ENCODE peak calls at places on chromosomes 12 and 14, in nine cellular contexts. One of them, this sample, is unnamed.

GRCh38 chr14:105883066-105884005 is 357.0 kb downstream of the TMEM121 start:
- DNase-seq in RPMI8226: no peak
- DNase-seq in epithelial cell of prostate: no peak
- DNase-seq in choroid plexus epithelial cell: no peak
- DNase-seq in psoas muscle: peak; percentile 5
- DNase-seq in RWPE2: peak; percentile 42
- DNase-seq in cerebellar cortex: no peak
- DNase-seq in CD4-positive, alpha-beta T cell: no peak
- DNase-seq in GM23248: no peak
- DNase-seq in this sample: no peak

GRCh38 chr12:2384533-2385328 is 331.9 kb downstream of the CACNA1C start:
- DNase-seq in CD4-positive, alpha-beta T cell: no peak
- DNase-seq in choroid plexus epithelial cell: peak; percentile 44
- DNase-seq in epithelial cell of prostate: no peak
- DNase-seq in GM23248: peak; percentile 86
- DNase-seq in RWPE2: no peak
- DNase-seq in psoas muscle: no peak
- DNase-seq in cerebellar cortex: no peak
- DNase-seq in RPMI8226: no peak
- DNase-seq in this sample: no peak

GRCh38 chr12:82069931-82070514 is 288.2 kb downstream of the CCDC59 start:
- DNase-seq in choroid plexus epithelial cell: no peak
- DNase-seq in RPMI8226: no peak
- DNase-seq in epithelial cell of prostate: no peak
- DNase-seq in GM23248: no peak
- DNase-seq in cerebellar cortex: no peak
- DNase-seq in psoas muscle: no peak
- DNase-seq in CD4-positive, alpha-beta T cell: no peak
- DNase-seq in RWPE2: no peak
- DNase-seq in this sample: no peak

GRCh38 chr12:33296529-33296928 is 143.1 kb downstream of the SYT10 start:
- DNase-seq in RWPE2: no peak
- DNase-seq in choroid plexus epithelial cell: no peak
- DNase-seq in RPMI8226: no peak
- DNase-seq in CD4-positive, alpha-beta T cell: no peak
- DNase-seq in cerebellar cortex: no peak
- DNase-seq in epithelial cell of prostate: no peak
- DNase-seq in GM23248: no peak
- DNase-seq in psoas muscle: no peak
- DNase-seq in this sample: peak; percentile 45

GRCh38 chr12:108337235-108338223 is 1.6 kb downstream of the CMKLR1 start:
- DNase-seq in psoas muscle: no peak
- DNase-seq in cerebellar cortex: peak; percentile 24
- DNase-seq in epithelial cell of prostate: no peak
- DNase-seq in choroid plexus epithelial cell: peak; percentile 71
- DNase-seq in CD4-positive, alpha-beta T cell: no peak
- DNase-seq in GM23248: peak; percentile 63
- DNase-seq in RPMI8226: peak; percentile 49
- DNase-seq in RWPE2: peak; percentile 21
- DNase-seq in this sample: no peak

GRCh38 chr12:47038270-47038748 is 41.1 kb upstream of the PCED1B start:
- DNase-seq in cerebellar cortex: peak; percentile 51
- DNase-seq in choroid plexus epithelial cell: peak; percentile 81
- DNase-seq in CD4-positive, alpha-beta T cell: no peak
- DNase-seq in RPMI8226: no peak
- DNase-seq in GM23248: no peak
- DNase-seq in epithelial cell of prostate: no peak
- DNase-seq in RWPE2: no peak
- DNase-seq in psoas muscle: no peak
- DNase-seq in this sample: no peak

GRCh38 chr14:103144085-103144484 is 20.8 kb downstream of the TNFAIP2 start:
- DNase-seq in GM23248: peak; percentile 89
- DNase-seq in epithelial cell of prostate: no peak
- DNase-seq in RWPE2: no peak
- DNase-seq in cerebellar cortex: no peak
- DNase-seq in RPMI8226: no peak
- DNase-seq in psoas muscle: no peak
- DNase-seq in choroid plexus epithelial cell: peak; percentile 27
- DNase-seq in CD4-positive, alpha-beta T cell: no peak
- DNase-seq in this sample: no peak

GRCh38 chr12:127987199-127987901 is 279.6 kb upstream of the TMEM132C start:
- DNase-seq in epithelial cell of prostate: no peak
- DNase-seq in choroid plexus epithelial cell: peak; percentile 35
- DNase-seq in cerebellar cortex: no peak
- DNase-seq in CD4-positive, alpha-beta T cell: no peak
- DNase-seq in GM23248: peak; percentile 34
- DNase-seq in psoas muscle: peak; percentile 30
- DNase-seq in RPMI8226: no peak
- DNase-seq in RWPE2: no peak
- DNase-seq in this sample: no peak

GRCh38 chr12:92156139-92156538 is 10.5 kb upstream of the BTG1 start:
- DNase-seq in GM23248: no peak
- DNase-seq in epithelial cell of prostate: no peak
- DNase-seq in RWPE2: no peak
- DNase-seq in cerebellar cortex: no peak
- DNase-seq in choroid plexus epithelial cell: no peak
- DNase-seq in RPMI8226: no peak
- DNase-seq in CD4-positive, alpha-beta T cell: no peak
- DNase-seq in psoas muscle: no peak
- DNase-seq in this sample: no peak

GRCh38 chr12:78118036-78118435 is 287.3 kb downstream of the NAV3 start:
- DNase-seq in psoas muscle: no peak
- DNase-seq in RWPE2: no peak
- DNase-seq in epithelial cell of prostate: no peak
- DNase-seq in RPMI8226: no peak
- DNase-seq in cerebellar cortex: no peak
- DNase-seq in choroid plexus epithelial cell: peak; percentile 16
- DNase-seq in CD4-positive, alpha-beta T cell: no peak
- DNase-seq in GM23248: no peak
- DNase-seq in this sample: no peak

GRCh38 chr12:107134558-107134957 is 41.2 kb upstream of the CRY1 start:
- DNase-seq in RPMI8226: peak; percentile 50
- DNase-seq in RWPE2: no peak
- DNase-seq in cerebellar cortex: no peak
- DNase-seq in GM23248: peak; percentile 8
- DNase-seq in psoas muscle: no peak
- DNase-seq in choroid plexus epithelial cell: no peak
- DNase-seq in epithelial cell of prostate: no peak
- DNase-seq in CD4-positive, alpha-beta T cell: no peak
- DNase-seq in this sample: no peak

GRCh38 chr14:25400607-25401206 is 350.8 kb upstream of the STXBP6 start:
- DNase-seq in choroid plexus epithelial cell: peak; percentile 60
- DNase-seq in CD4-positive, alpha-beta T cell: no peak
- DNase-seq in RPMI8226: peak; percentile 40
- DNase-seq in RWPE2: no peak
- DNase-seq in cerebellar cortex: peak; percentile 19
- DNase-seq in epithelial cell of prostate: no peak
- DNase-seq in GM23248: peak; percentile 63
- DNase-seq in psoas muscle: no peak
- DNase-seq in this sample: no peak

GRCh38 chr12:92553389-92553788 is 149.4 kb upstream of the PLEKHG7 start:
- DNase-seq in choroid plexus epithelial cell: no peak
- DNase-seq in CD4-positive, alpha-beta T cell: no peak
- DNase-seq in RPMI8226: no peak
- DNase-seq in psoas muscle: no peak
- DNase-seq in RWPE2: peak; percentile 80
- DNase-seq in cerebellar cortex: peak; percentile 82
- DNase-seq in GM23248: no peak
- DNase-seq in epithelial cell of prostate: peak; percentile 89
- DNase-seq in this sample: no peak

GRCh38 chr14:100065161-100065871 is at the start of gene EVL:
- DNase-seq in RPMI8226: no peak
- DNase-seq in psoas muscle: no peak
- DNase-seq in RWPE2: no peak
- DNase-seq in GM23248: no peak
- DNase-seq in cerebellar cortex: no peak
- DNase-seq in CD4-positive, alpha-beta T cell: peak; percentile 71
- DNase-seq in epithelial cell of prostate: no peak
- DNase-seq in choroid plexus epithelial cell: no peak
- DNase-seq in this sample: no peak

GRCh38 chr12:116544656-116545055 is 14.5 kb upstream of the MAP1LC3B2 start:
- DNase-seq in psoas muscle: peak; percentile 60
- DNase-seq in cerebellar cortex: no peak
- DNase-seq in GM23248: no peak
- DNase-seq in RWPE2: no peak
- DNase-seq in epithelial cell of prostate: no peak
- DNase-seq in CD4-positive, alpha-beta T cell: no peak
- DNase-seq in choroid plexus epithelial cell: no peak
- DNase-seq in RPMI8226: no peak
- DNase-seq in this sample: no peak

GRCh38 chr12:32365473-32366064 is 33.8 kb upstream of the FGD4 start:
- DNase-seq in choroid plexus epithelial cell: peak; percentile 92
- DNase-seq in GM23248: peak; percentile 78
- DNase-seq in RWPE2: no peak
- DNase-seq in epithelial cell of prostate: peak; percentile 26
- DNase-seq in cerebellar cortex: peak; percentile 77
- DNase-seq in RPMI8226: peak; percentile 65
- DNase-seq in psoas muscle: no peak
- DNase-seq in CD4-positive, alpha-beta T cell: peak; percentile 9
- DNase-seq in this sample: no peak

GRCh38 chr12:104288635-104289258 is 14.8 kb upstream of the EID3 start:
- DNase-seq in epithelial cell of prostate: peak; percentile 48
- DNase-seq in choroid plexus epithelial cell: peak; percentile 81
- DNase-seq in cerebellar cortex: peak; percentile 88
- DNase-seq in RWPE2: peak; percentile 80
- DNase-seq in RPMI8226: peak; percentile 90
- DNase-seq in psoas muscle: peak; percentile 84
- DNase-seq in GM23248: peak; percentile 88
- DNase-seq in CD4-positive, alpha-beta T cell: peak; percentile 75
- DNase-seq in this sample: peak; percentile 94

GRCh38 chr14:97036096-97036852 is 239.1 kb downstream of the VRK1 start:
- DNase-seq in RWPE2: no peak
- DNase-seq in RPMI8226: no peak
- DNase-seq in psoas muscle: no peak
- DNase-seq in CD4-positive, alpha-beta T cell: no peak
- DNase-seq in GM23248: no peak
- DNase-seq in epithelial cell of prostate: no peak
- DNase-seq in choroid plexus epithelial cell: no peak
- DNase-seq in cerebellar cortex: no peak
- DNase-seq in this sample: no peak

GRCh38 chr12:132529156-132529839 is 39.3 kb downstream of the FBRSL1 start:
- DNase-seq in epithelial cell of prostate: no peak
- DNase-seq in RWPE2: no peak
- DNase-seq in CD4-positive, alpha-beta T cell: no peak
- DNase-seq in choroid plexus epithelial cell: no peak
- DNase-seq in psoas muscle: no peak
- DNase-seq in RPMI8226: no peak
- DNase-seq in cerebellar cortex: no peak
- DNase-seq in GM23248: no peak
- DNase-seq in this sample: no peak

GRCh38 chr14:68546839-68547238 is 246.0 kb downstream of the ZFP36L1 start:
- DNase-seq in cerebellar cortex: no peak
- DNase-seq in epithelial cell of prostate: peak; percentile 86
- DNase-seq in psoas muscle: no peak
- DNase-seq in choroid plexus epithelial cell: peak; percentile 87
- DNase-seq in GM23248: peak; percentile 94
- DNase-seq in RPMI8226: no peak
- DNase-seq in CD4-positive, alpha-beta T cell: no peak
- DNase-seq in RWPE2: no peak
- DNase-seq in this sample: peak; percentile 85

GRCh38 chr12:91272456-91273063 is 89.9 kb upstream of the DCN start:
- DNase-seq in RWPE2: no peak
- DNase-seq in CD4-positive, alpha-beta T cell: no peak
- DNase-seq in GM23248: no peak
- DNase-seq in epithelial cell of prostate: no peak
- DNase-seq in psoas muscle: peak; percentile 79
- DNase-seq in RPMI8226: no peak
- DNase-seq in cerebellar cortex: no peak
- DNase-seq in choroid plexus epithelial cell: peak; percentile 96
- DNase-seq in this sample: peak; percentile 94

GRCh38 chr14:89296281-89296745 is 120.7 kb downstream of the FOXN3 start:
- DNase-seq in choroid plexus epithelial cell: no peak
- DNase-seq in epithelial cell of prostate: no peak
- DNase-seq in psoas muscle: no peak
- DNase-seq in RWPE2: no peak
- DNase-seq in cerebellar cortex: no peak
- DNase-seq in GM23248: no peak
- DNase-seq in RPMI8226: no peak
- DNase-seq in CD4-positive, alpha-beta T cell: no peak
- DNase-seq in this sample: no peak

GRCh38 chr12:8829128-8829524 is 6.7 kb downstream of the A2ML1 start:
- DNase-seq in psoas muscle: no peak
- DNase-seq in RPMI8226: no peak
- DNase-seq in CD4-positive, alpha-beta T cell: no peak
- DNase-seq in RWPE2: no peak
- DNase-seq in GM23248: no peak
- DNase-seq in epithelial cell of prostate: no peak
- DNase-seq in cerebellar cortex: no peak
- DNase-seq in choroid plexus epithelial cell: no peak
- DNase-seq in this sample: no peak

GRCh38 chr12:20523658-20524057 is 155.3 kb downstream of the PDE3A start:
- DNase-seq in psoas muscle: no peak
- DNase-seq in CD4-positive, alpha-beta T cell: no peak
- DNase-seq in epithelial cell of prostate: no peak
- DNase-seq in GM23248: peak; percentile 66
- DNase-seq in choroid plexus epithelial cell: peak; percentile 53
- DNase-seq in RWPE2: no peak
- DNase-seq in RPMI8226: no peak
- DNase-seq in cerebellar cortex: no peak
- DNase-seq in this sample: no peak

GRCh38 chr12:116274552-116275375 is 2.7 kb downstream of the MED13L start:
- DNase-seq in choroid plexus epithelial cell: no peak
- DNase-seq in RPMI8226: peak; percentile 19
- DNase-seq in psoas muscle: no peak
- DNase-seq in epithelial cell of prostate: no peak
- DNase-seq in cerebellar cortex: no peak
- DNase-seq in CD4-positive, alpha-beta T cell: no peak
- DNase-seq in GM23248: no peak
- DNase-seq in RWPE2: no peak
- DNase-seq in this sample: no peak

GRCh38 chr12:117193903-117194302 is 3.6 kb upstream of the FBXO21 start:
- DNase-seq in GM23248: no peak
- DNase-seq in CD4-positive, alpha-beta T cell: no peak
- DNase-seq in epithelial cell of prostate: no peak
- DNase-seq in RPMI8226: no peak
- DNase-seq in choroid plexus epithelial cell: no peak
- DNase-seq in RWPE2: no peak
- DNase-seq in cerebellar cortex: no peak
- DNase-seq in psoas muscle: no peak
- DNase-seq in this sample: no peak

GRCh38 chr14:97523936-97524335 is 726.8 kb downstream of the VRK1 start:
- DNase-seq in CD4-positive, alpha-beta T cell: no peak
- DNase-seq in cerebellar cortex: no peak
- DNase-seq in RPMI8226: no peak
- DNase-seq in RWPE2: no peak
- DNase-seq in GM23248: no peak
- DNase-seq in choroid plexus epithelial cell: no peak
- DNase-seq in epithelial cell of prostate: peak; percentile 41
- DNase-seq in psoas muscle: no peak
- DNase-seq in this sample: no peak

GRCh38 chr12:117300131-117300530 is 61.3 kb downstream of the NOS1 start:
- DNase-seq in choroid plexus epithelial cell: no peak
- DNase-seq in psoas muscle: no peak
- DNase-seq in cerebellar cortex: no peak
- DNase-seq in RWPE2: no peak
- DNase-seq in RPMI8226: no peak
- DNase-seq in GM23248: no peak
- DNase-seq in epithelial cell of prostate: no peak
- DNase-seq in CD4-positive, alpha-beta T cell: no peak
- DNase-seq in this sample: no peak

GRCh38 chr14:81694419-81694818 is 160.8 kb upstream of the SEL1L start:
- DNase-seq in RPMI8226: no peak
- DNase-seq in psoas muscle: no peak
- DNase-seq in CD4-positive, alpha-beta T cell: no peak
- DNase-seq in GM23248: no peak
- DNase-seq in choroid plexus epithelial cell: no peak
- DNase-seq in cerebellar cortex: no peak
- DNase-seq in epithelial cell of prostate: no peak
- DNase-seq in RWPE2: no peak
- DNase-seq in this sample: no peak

GRCh38 chr12:94099191-94099983 is 49.0 kb upstream of the PLXNC1 start:
- DNase-seq in RPMI8226: no peak
- DNase-seq in choroid plexus epithelial cell: no peak
- DNase-seq in CD4-positive, alpha-beta T cell: no peak
- DNase-seq in cerebellar cortex: no peak
- DNase-seq in RWPE2: peak; percentile 71
- DNase-seq in GM23248: no peak
- DNase-seq in psoas muscle: peak; percentile 25
- DNase-seq in epithelial cell of prostate: no peak
- DNase-seq in this sample: no peak

GRCh38 chr12:47557401-47557800 is 148.4 kb downstream of the RPAP3 start:
- DNase-seq in epithelial cell of prostate: no peak
- DNase-seq in psoas muscle: no peak
- DNase-seq in cerebellar cortex: no peak
- DNase-seq in GM23248: no peak
- DNase-seq in CD4-positive, alpha-beta T cell: no peak
- DNase-seq in choroid plexus epithelial cell: no peak
- DNase-seq in RWPE2: no peak
- DNase-seq in RPMI8226: no peak
- DNase-seq in this sample: no peak

This sample was measured in esophagus muscularis mucosa.